ENCODE peak calls at places on chromosomes 3 and 15, in ten cellular contexts. One of them, this sample, is unnamed.

GRCh38 chr3:194130211-194130610 is 5.7 kb upstream of the HES1 start:
- DNase-seq in right atrium auricular region: no peak
- DNase-seq in thyroid gland: no peak
- DNase-seq in AG04450: no peak
- DNase-seq in breast epithelium: no peak
- DNase-seq in transverse colon: no peak
- DNase-seq in CD8-positive, alpha-beta T cell: no peak
- DNase-seq in A673: no peak
- DNase-seq in body of pancreas: no peak
- DNase-seq in MM.1S: no peak
- DNase-seq in this sample: no peak

GRCh38 chr3:23174426-23175039 is 28.6 kb upstream of the UBE2E2 start:
- DNase-seq in right atrium auricular region: no peak
- DNase-seq in thyroid gland: no peak
- DNase-seq in AG04450: no peak
- DNase-seq in breast epithelium: no peak
- DNase-seq in transverse colon: no peak
- DNase-seq in CD8-positive, alpha-beta T cell: no peak
- DNase-seq in A673: no peak
- DNase-seq in body of pancreas: no peak
- DNase-seq in MM.1S: no peak
- DNase-seq in this sample: no peak

GRCh38 chr3:177517906-177518305 is 320.6 kb upstream of the TBL1XR1 start:
- DNase-seq in right atrium auricular region: no peak
- DNase-seq in thyroid gland: no peak
- DNase-seq in AG04450: no peak
- DNase-seq in breast epithelium: no peak
- DNase-seq in transverse colon: no peak
- DNase-seq in CD8-positive, alpha-beta T cell: no peak
- DNase-seq in A673: no peak
- DNase-seq in body of pancreas: no peak
- DNase-seq in MM.1S: no peak
- DNase-seq in this sample: no peak

GRCh38 chr3:28577941-28578340 is 229.3 kb upstream of the AZI2 start:
- DNase-seq in right atrium auricular region: no peak
- DNase-seq in thyroid gland: no peak
- DNase-seq in AG04450: no peak
- DNase-seq in breast epithelium: no peak
- DNase-seq in transverse colon: no peak
- DNase-seq in CD8-positive, alpha-beta T cell: no peak
- DNase-seq in A673: no peak
- DNase-seq in body of pancreas: no peak
- DNase-seq in MM.1S: no peak
- DNase-seq in this sample: no peak

GRCh38 chr15:55683366-55683765 is 59.6 kb downstream of the PRTG start:
- DNase-seq in right atrium auricular region: no peak
- DNase-seq in thyroid gland: no peak
- DNase-seq in AG04450: no peak
- DNase-seq in breast epithelium: no peak
- DNase-seq in transverse colon: no peak
- DNase-seq in CD8-positive, alpha-beta T cell: no peak
- DNase-seq in A673: no peak
- DNase-seq in body of pancreas: no peak
- DNase-seq in MM.1S: no peak
- DNase-seq in this sample: no peak

GRCh38 chr3:172913911-172914730 is 163.6 kb downstream of the ECT2 start:
- DNase-seq in right atrium auricular region: no peak
- DNase-seq in thyroid gland: no peak
- DNase-seq in AG04450: no peak
- DNase-seq in breast epithelium: no peak
- DNase-seq in transverse colon: no peak
- DNase-seq in CD8-positive, alpha-beta T cell: no peak
- DNase-seq in A673: no peak
- DNase-seq in body of pancreas: no peak
- DNase-seq in MM.1S: peak
- DNase-seq in this sample: no peak

GRCh38 chr15:27328616-27329015 is 357.6 kb downstream of the GABRG3 start:
- DNase-seq in right atrium auricular region: no peak
- DNase-seq in thyroid gland: no peak
- DNase-seq in AG04450: no peak
- DNase-seq in breast epithelium: no peak
- DNase-seq in transverse colon: no peak
- DNase-seq in CD8-positive, alpha-beta T cell: no peak
- DNase-seq in A673: no peak
- DNase-seq in body of pancreas: no peak
- DNase-seq in MM.1S: no peak
- DNase-seq in this sample: no peak

GRCh38 chr3:32009101-32009500 is 27.6 kb downstream of the ZNF860 start:
- DNase-seq in right atrium auricular region: no peak
- DNase-seq in thyroid gland: no peak
- DNase-seq in AG04450: no peak
- DNase-seq in breast epithelium: no peak
- DNase-seq in transverse colon: no peak
- DNase-seq in CD8-positive, alpha-beta T cell: no peak
- DNase-seq in A673: no peak
- DNase-seq in body of pancreas: no peak
- DNase-seq in MM.1S: no peak
- DNase-seq in this sample: no peak

GRCh38 chr3:123086110-123086642 is 19.4 kb downstream of the PDIA5 start:
- DNase-seq in right atrium auricular region: no peak
- DNase-seq in thyroid gland: no peak
- DNase-seq in AG04450: no peak
- DNase-seq in breast epithelium: no peak
- DNase-seq in transverse colon: no peak
- DNase-seq in CD8-positive, alpha-beta T cell: no peak
- DNase-seq in A673: no peak
- DNase-seq in body of pancreas: no peak
- DNase-seq in MM.1S: no peak
- DNase-seq in this sample: no peak

GRCh38 chr3:36973141-36973540 is 19.8 kb downstream of the EPM2AIP1 start:
- DNase-seq in right atrium auricular region: no peak
- DNase-seq in thyroid gland: no peak
- DNase-seq in AG04450: no peak
- DNase-seq in breast epithelium: no peak
- DNase-seq in transverse colon: no peak
- DNase-seq in CD8-positive, alpha-beta T cell: no peak
- DNase-seq in A673: no peak
- DNase-seq in body of pancreas: no peak
- DNase-seq in MM.1S: no peak
- DNase-seq in this sample: no peak

GRCh38 chr3:49295489-49296058 is 18.5 kb upstream of the C3orf62 start:
- DNase-seq in right atrium auricular region: no peak
- DNase-seq in thyroid gland: peak
- DNase-seq in AG04450: peak
- DNase-seq in breast epithelium: no peak
- DNase-seq in transverse colon: no peak
- DNase-seq in CD8-positive, alpha-beta T cell: no peak
- DNase-seq in A673: peak
- DNase-seq in body of pancreas: peak
- DNase-seq in MM.1S: no peak
- DNase-seq in this sample: no peak

GRCh38 chr15:68617777-68618176 is 39.0 kb downstream of the CORO2B start:
- DNase-seq in right atrium auricular region: no peak
- DNase-seq in thyroid gland: no peak
- DNase-seq in AG04450: no peak
- DNase-seq in breast epithelium: no peak
- DNase-seq in transverse colon: no peak
- DNase-seq in CD8-positive, alpha-beta T cell: no peak
- DNase-seq in A673: no peak
- DNase-seq in body of pancreas: no peak
- DNase-seq in MM.1S: no peak
- DNase-seq in this sample: no peak

GRCh38 chr3:134294302-134294925 is 43.8 kb upstream of the RYK start:
- DNase-seq in right atrium auricular region: no peak
- DNase-seq in thyroid gland: no peak
- DNase-seq in AG04450: no peak
- DNase-seq in breast epithelium: no peak
- DNase-seq in transverse colon: no peak
- DNase-seq in CD8-positive, alpha-beta T cell: peak
- DNase-seq in A673: no peak
- DNase-seq in body of pancreas: no peak
- DNase-seq in MM.1S: peak
- DNase-seq in this sample: no peak

GRCh38 chr15:35692256-35692867 is 146.4 kb upstream of the DPH6 start:
- DNase-seq in right atrium auricular region: no peak
- DNase-seq in thyroid gland: no peak
- DNase-seq in AG04450: no peak
- DNase-seq in breast epithelium: no peak
- DNase-seq in transverse colon: no peak
- DNase-seq in CD8-positive, alpha-beta T cell: no peak
- DNase-seq in A673: no peak
- DNase-seq in body of pancreas: no peak
- DNase-seq in MM.1S: no peak
- DNase-seq in this sample: no peak

DNA sequence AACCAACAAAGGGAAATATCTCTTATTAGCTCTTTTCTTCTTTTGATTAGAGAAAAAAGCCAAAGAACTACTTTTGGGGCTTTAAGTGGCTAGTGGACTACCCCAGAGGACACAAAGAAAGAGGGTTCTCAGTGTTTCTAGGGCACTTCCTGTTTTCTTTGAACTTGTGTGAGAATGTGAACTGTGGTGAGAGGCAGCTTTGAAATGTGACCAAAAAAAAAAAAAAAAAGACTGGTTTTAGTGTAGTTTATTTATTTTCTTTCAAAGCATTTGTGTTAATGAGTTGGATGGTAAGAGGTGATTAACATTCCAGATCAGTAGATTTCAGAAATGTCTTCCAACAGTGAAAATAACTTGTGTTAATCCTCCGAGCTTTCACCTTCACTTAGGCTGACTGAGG is 32.4 kb downstream of the SELENOT start:
- DNase-seq in right atrium auricular region: no peak
- DNase-seq in thyroid gland: no peak
- DNase-seq in AG04450: no peak
- DNase-seq in breast epithelium: no peak
- DNase-seq in transverse colon: no peak
- DNase-seq in CD8-positive, alpha-beta T cell: no peak
- DNase-seq in A673: no peak
- DNase-seq in body of pancreas: no peak
- DNase-seq in MM.1S: peak
- DNase-seq in this sample: no peak
- H3K4me3 ChIP-seq in right atrium auricular region: no peak
- H3K4me3 ChIP-seq in thyroid gland: no peak
- H3K4me3 ChIP-seq in AG04450: no peak
- H3K4me3 ChIP-seq in breast epithelium: no peak
- H3K4me3 ChIP-seq in transverse colon: no peak
- H3K4me3 ChIP-seq in CD8-positive, alpha-beta T cell: no peak
- H3K4me3 ChIP-seq in A673: no peak
- H3K4me3 ChIP-seq in body of pancreas: no peak
- H3K4me3 ChIP-seq in MM.1S: no peak
- H3K4me3 ChIP-seq in this sample: no peak

GRCh38 chr3:139317660-139318430 is 26.0 kb upstream of the MRPS22 start:
- DNase-seq in right atrium auricular region: no peak
- DNase-seq in thyroid gland: no peak
- DNase-seq in AG04450: no peak
- DNase-seq in breast epithelium: no peak
- DNase-seq in transverse colon: no peak
- DNase-seq in CD8-positive, alpha-beta T cell: no peak
- DNase-seq in A673: no peak
- DNase-seq in body of pancreas: peak
- DNase-seq in MM.1S: no peak
- DNase-seq in this sample: no peak

GRCh38 chr3:139318431-139318816 is 25.4 kb upstream of the MRPS22 start:
- DNase-seq in right atrium auricular region: no peak
- DNase-seq in thyroid gland: peak
- DNase-seq in AG04450: no peak
- DNase-seq in breast epithelium: no peak
- DNase-seq in transverse colon: no peak
- DNase-seq in CD8-positive, alpha-beta T cell: no peak
- DNase-seq in A673: no peak
- DNase-seq in body of pancreas: no peak
- DNase-seq in MM.1S: no peak
- DNase-seq in this sample: no peak

GRCh38 chr3:139318826-139319225 is 25.0 kb upstream of the MRPS22 start:
- DNase-seq in right atrium auricular region: no peak
- DNase-seq in thyroid gland: no peak
- DNase-seq in AG04450: no peak
- DNase-seq in breast epithelium: no peak
- DNase-seq in transverse colon: no peak
- DNase-seq in CD8-positive, alpha-beta T cell: no peak
- DNase-seq in A673: no peak
- DNase-seq in body of pancreas: no peak
- DNase-seq in MM.1S: no peak
- DNase-seq in this sample: no peak

GRCh38 chr3:139320551-139321309 is 23.1 kb upstream of the MRPS22 start:
- DNase-seq in right atrium auricular region: no peak
- DNase-seq in thyroid gland: no peak
- DNase-seq in AG04450: no peak
- DNase-seq in breast epithelium: no peak
- DNase-seq in transverse colon: no peak
- DNase-seq in CD8-positive, alpha-beta T cell: no peak
- DNase-seq in A673: no peak
- DNase-seq in body of pancreas: no peak
- DNase-seq in MM.1S: no peak
- DNase-seq in this sample: no peak

GRCh38 chr3:139319428-139320402 is 24.1 kb upstream of the MRPS22 start:
- DNase-seq in right atrium auricular region: no peak
- DNase-seq in thyroid gland: no peak
- DNase-seq in AG04450: no peak
- DNase-seq in breast epithelium: no peak
- DNase-seq in transverse colon: no peak
- DNase-seq in CD8-positive, alpha-beta T cell: no peak
- DNase-seq in A673: peak
- DNase-seq in body of pancreas: no peak
- DNase-seq in MM.1S: no peak
- DNase-seq in this sample: no peak
- TF ChIP-seq CTCF in right atrium auricular region: no peak
- TF ChIP-seq CTCF in thyroid gland: no peak
- TF ChIP-seq CTCF in AG04450: peak
- TF ChIP-seq CTCF in breast epithelium: no peak
- TF ChIP-seq CTCF in transverse colon: no peak
- TF ChIP-seq CTCF in CD8-positive, alpha-beta T cell: no peak
- TF ChIP-seq CTCF in A673: peak
- TF ChIP-seq CTCF in body of pancreas: peak
- TF ChIP-seq CTCF in MM.1S: peak
- TF ChIP-seq CTCF in this sample: peak

GRCh38 chr15:100373942-100374341 is 32.2 kb upstream of the ADAMTS17 start:
- DNase-seq in right atrium auricular region: no peak
- DNase-seq in thyroid gland: no peak
- DNase-seq in AG04450: no peak
- DNase-seq in breast epithelium: no peak
- DNase-seq in transverse colon: no peak
- DNase-seq in CD8-positive, alpha-beta T cell: no peak
- DNase-seq in A673: no peak
- DNase-seq in body of pancreas: no peak
- DNase-seq in MM.1S: no peak
- DNase-seq in this sample: no peak
- H3K4me3 ChIP-seq in right atrium auricular region: no peak
- H3K4me3 ChIP-seq in thyroid gland: no peak
- H3K4me3 ChIP-seq in AG04450: no peak
- H3K4me3 ChIP-seq in breast epithelium: peak
- H3K4me3 ChIP-seq in transverse colon: no peak
- H3K4me3 ChIP-seq in CD8-positive, alpha-beta T cell: no peak
- H3K4me3 ChIP-seq in A673: no peak
- H3K4me3 ChIP-seq in body of pancreas: no peak
- H3K4me3 ChIP-seq in MM.1S: no peak
- H3K4me3 ChIP-seq in this sample: no peak

DNA sequence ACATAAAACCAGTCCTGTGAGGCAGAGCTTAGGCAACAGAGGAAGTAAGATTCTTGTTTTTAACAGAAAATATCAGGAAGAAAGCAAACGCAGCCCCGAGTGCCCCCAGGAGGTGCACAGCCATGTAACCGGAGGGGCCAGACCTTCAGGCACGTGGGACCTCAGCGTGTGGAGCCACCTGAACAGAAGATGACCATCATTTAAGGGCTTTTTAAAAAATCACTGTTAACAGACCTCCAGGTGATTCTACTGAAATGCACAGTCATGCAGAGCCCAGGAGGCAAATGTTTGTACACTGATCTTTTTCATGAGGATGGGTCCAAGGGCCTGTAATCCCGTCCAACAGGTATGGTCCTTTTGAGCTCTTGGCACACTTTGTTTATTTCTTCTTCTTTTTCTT is 38.8 kb downstream of the SPG21 start:
- DNase-seq in right atrium auricular region: no peak
- DNase-seq in thyroid gland: peak
- DNase-seq in AG04450: no peak
- DNase-seq in breast epithelium: no peak
- DNase-seq in transverse colon: no peak
- DNase-seq in CD8-positive, alpha-beta T cell: no peak
- DNase-seq in A673: no peak
- DNase-seq in body of pancreas: no peak
- DNase-seq in MM.1S: no peak
- DNase-seq in this sample: no peak
- TF ChIP-seq CTCF in right atrium auricular region: no peak
- TF ChIP-seq CTCF in thyroid gland: no peak
- TF ChIP-seq CTCF in AG04450: no peak
- TF ChIP-seq CTCF in breast epithelium: no peak
- TF ChIP-seq CTCF in transverse colon: no peak
- TF ChIP-seq CTCF in CD8-positive, alpha-beta T cell: no peak
- TF ChIP-seq CTCF in A673: no peak
- TF ChIP-seq CTCF in body of pancreas: no peak
- TF ChIP-seq CTCF in MM.1S: no peak
- TF ChIP-seq CTCF in this sample: no peak

This sample was measured in HFF-Myc.